ENCODE peak calls at places on chromosomes 6 and 20, in four cellular contexts. Y is left ventricle myocardium inferior, D is small intestine, P is hepatocyte. U is an unnamed sample. For H3K36me3, the result is how much of the 10 kb centered on the place peaks cover.

GRCh38 chr6:74705451-74705850 is 500.4 kb downstream of the COL12A1 start:
- DNase-seq in Y (no peak), D (no peak), P (no peak), U (no peak)

GRCh38 chr20:61685462-61685861 is 380.2 kb downstream of the TAF4 start:
- DNase-seq in Y (no peak), D (no peak), P (no peak), U (no peak)

GRCh38 chr6:134372603-134373281 is 54.8 kb upstream of the SGK1 start:
- DNase-seq in Y (peak), D (peak), P (peak), U (no peak)

GRCh38 chr6:27178001-27178730 is 69.3 kb upstream of the PRSS16 start:
- DNase-seq in Y (peak), D (peak), P (peak), U (no peak)

GRCh38 chr6:46555129-46555528 is 63.9 kb upstream of the RCAN2 start:
- DNase-seq in Y (no peak), D (no peak), P (no peak), U (no peak)

GRCh38 chr6:108068618-108069017 is 5.9 kb downstream of the OSTM1 start:
- DNase-seq in Y (no peak), D (peak), P (no peak), U (no peak)

GRCh38 chr6:47168176-47168575 is 126.0 kb upstream of the ADGRF1 start:
- DNase-seq in Y (peak), D (no peak), P (peak), U (no peak)

GRCh38 chr6:146289816-146290588 is 253.6 kb upstream of the RAB32 start:
- DNase-seq in Y (no peak), D (no peak), P (peak), U (no peak)

GRCh38 chr6:33304216-33304615 is 5.5 kb upstream of the RGL2 start:
- DNase-seq in Y (no peak), D (no peak), P (no peak), U (no peak)

GRCh38 chr20:62822788-62823651 is 6.2 kb downstream of the COL9A3 start:
- DNase-seq in Y (no peak), D (peak), P (peak), U (no peak)

GRCh38 chr6:45423111-45423900 is 45.6 kb upstream of the SUPT3H start:
- DNase-seq in Y (peak), D (no peak), P (peak), U (peak)

GRCh38 chr20:22430154-22430745 is 154.1 kb downstream of the FOXA2 start:
- DNase-seq in Y (no peak), D (no peak), P (peak), U (no peak)

GRCh38 chr6:36333889-36334288 is 2.8 kb downstream of the BNIP5 start:
- DNase-seq in Y (no peak), D (no peak), P (no peak), U (no peak)

GRCh38 chr20:36153754-36154695 is 515 bp upstream of the EPB41L1 start:
- DNase-seq in Y (peak), D (peak), P (peak), U (peak)

GRCh38 chr6:4358414-4359107 is 223.2 kb upstream of the ECI2 start:
- DNase-seq in Y (peak), D (peak), P (peak), U (peak)

GRCh38 chr6:16494781-16495180 is 256.4 kb downstream of the GMPR start:
- DNase-seq in Y (no peak), D (no peak), P (no peak), U (no peak)

GRCh38 chr20:39862613-39863012 is 826.4 kb downstream of the MAFB start:
- DNase-seq in Y (no peak), D (no peak), P (no peak), U (no peak)

GRCh38 chr20:48703107-48703506 is 124.7 kb downstream of the PREX1 start:
- DNase-seq in Y (peak), D (no peak), P (no peak), U (peak)

GRCh38 chr20:38536310-38536709 is 44.7 kb upstream of the ADIG start:
- DNase-seq in Y (no peak), D (no peak), P (no peak), U (no peak)

GRCh38 chr6:17032595-17033591 is 69.0 kb upstream of the STMND1 start:
- DNase-seq in Y (peak), D (peak), P (peak), U (no peak)

GRCh38 chr20:57437267-57437666 is 46.1 kb downstream of the RBM38 start:
- DNase-seq in Y (no peak), D (no peak), P (no peak), U (no peak)

GRCh38 chr6:115137910-115138309 is 795.1 kb upstream of the HS3ST5 start:
- DNase-seq in Y (no peak), D (no peak), P (no peak), U (no peak)

GRCh38 chr6:51108563-51109234 is 290.0 kb downstream of the TFAP2B start:
- DNase-seq in Y (no peak), D (no peak), P (no peak), U (no peak)

GRCh38 chr6:124676033-124676432 is 286.2 kb upstream of the RNF217 start:
- DNase-seq in Y (no peak), D (no peak), P (no peak), U (no peak)

GRCh38 chr20:32052792-32053362 is 835 bp downstream of the HCK start:
- DNase-seq in Y (peak), D (no peak), P (no peak), U (peak)

GRCh38 chr6:52877168-52877567 is 32.3 kb downstream of the GSTA3 start:
- DNase-seq in Y (no peak), D (no peak), P (peak), U (no peak)

GRCh38 chr6:52876056-52876787 is 33.3 kb downstream of the GSTA3 start:
- DNase-seq in Y (no peak), D (peak), P (peak), U (no peak)

GRCh38 chr6:52877786-52878185 is 31.7 kb downstream of the GSTA3 start:
- DNase-seq in Y (no peak), D (peak), P (no peak), U (no peak)

GRCh38 chr6:52881996-52882841 is 27.3 kb downstream of the GSTA3 start:
- DNase-seq in Y (peak), D (peak), P (peak), U (peak)

GRCh38 chr6:52881662-52881995 is 27.9 kb downstream of the GSTA3 start:
- DNase-seq in Y (no peak), D (no peak), P (no peak), U (no peak)
- H3K4me3 ChIP-seq in Y (peak), D (no peak), P (no peak), U (peak)

GRCh38 chr6:147888374-147888773 is 379.9 kb downstream of the SAMD5 start:
- DNase-seq in Y (no peak), D (no peak), P (no peak), U (no peak)
- H3K36me3 ChIP-seq in Y (under half), D (under half), P (under half), U (under half)

GRCh38 chr6:70222350-70222749 is 80.5 kb downstream of the COL9A1 start:
- DNase-seq in Y (no peak), D (no peak), P (no peak), U (no peak)
- H3K4me3 ChIP-seq in Y (no peak), D (no peak), P (no peak), U (no peak)

DNA sequence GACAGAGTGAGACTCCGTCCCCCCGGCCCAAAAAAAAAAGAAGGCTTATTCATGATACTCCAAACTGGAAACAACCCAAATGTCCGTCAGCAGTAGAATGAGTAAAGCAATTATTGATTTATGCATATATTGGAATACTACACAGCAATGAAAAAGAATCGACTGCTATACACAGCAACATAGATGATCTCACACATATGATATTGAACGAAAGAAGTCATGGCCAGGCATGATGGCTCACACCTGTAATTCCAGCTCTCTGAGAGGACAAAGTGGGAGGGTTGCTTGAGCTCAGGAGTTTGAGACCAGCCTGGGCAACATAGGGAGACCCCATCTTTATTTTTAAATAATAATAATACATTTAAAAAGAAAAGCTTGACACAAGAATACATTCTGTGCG is 28.5 kb downstream of the BCAS4 start:
- DNase-seq in Y (no peak), D (no peak), P (no peak), U (no peak)
- H3K36me3 ChIP-seq in Y (under half), D (under half), P (under half), U (under half)

GRCh38 chr6:169579712-169580111 is 122.1 kb downstream of the WDR27 start:
- DNase-seq in Y (no peak), D (no peak), P (no peak), U (no peak)

GRCh38 chr6:169575365-169575764 is 126.5 kb downstream of the WDR27 start:
- DNase-seq in Y (no peak), D (no peak), P (no peak), U (no peak)

GRCh38 chr6:169577974-169578373 is 123.9 kb downstream of the WDR27 start:
- DNase-seq in Y (no peak), D (no peak), P (no peak), U (no peak)

GRCh38 chr6:169574420-169574819 is 127.4 kb downstream of the WDR27 start:
- DNase-seq in Y (no peak), D (no peak), P (no peak), U (no peak)

DNA sequence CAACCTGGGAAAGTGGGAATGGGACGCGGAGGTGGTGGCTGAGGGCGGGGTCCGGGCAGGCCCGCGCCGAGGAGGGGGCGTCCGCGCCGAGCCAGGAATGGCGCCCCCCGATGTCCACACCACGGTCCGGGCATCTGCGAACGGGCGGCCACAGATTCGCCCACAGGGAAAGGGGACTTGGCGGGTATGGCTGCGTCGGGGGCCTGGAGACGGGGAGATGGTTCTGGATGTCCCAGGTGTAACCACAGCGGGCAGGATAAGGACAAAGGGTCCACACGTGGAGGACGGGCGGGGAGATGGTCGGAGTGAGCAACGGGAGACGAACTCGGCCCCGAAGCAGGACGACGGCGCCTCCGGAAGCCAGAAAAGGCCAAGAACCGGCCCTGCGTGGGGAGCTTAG is 124.6 kb downstream of the WDR27 start:
- DNase-seq in Y (no peak), D (no peak), P (no peak), U (no peak)
- H3K4me3 ChIP-seq in Y (peak), D (no peak), P (no peak), U (no peak)

DNA sequence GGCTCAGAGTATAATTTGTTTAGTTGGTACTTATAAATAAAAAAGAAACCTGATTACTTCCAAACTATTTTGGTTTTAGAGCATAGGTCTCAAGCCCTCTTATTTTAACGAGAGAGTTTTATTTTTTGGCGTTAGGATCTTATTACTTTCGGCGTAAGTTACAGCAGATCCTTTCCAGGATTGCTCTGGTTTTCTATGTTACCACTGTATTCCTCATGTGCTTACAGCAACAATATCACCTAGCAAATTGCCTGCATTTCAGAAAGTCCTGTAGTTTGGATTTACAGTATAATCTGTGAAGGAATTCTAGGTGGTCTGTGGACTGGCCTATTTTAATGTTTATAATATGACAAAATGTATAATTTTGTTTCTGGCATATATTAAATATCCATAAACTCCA is 54.1 kb downstream of the TRMT11 start:
- DNase-seq in Y (no peak), D (no peak), P (no peak), U (no peak)
- H3K36me3 ChIP-seq in Y (under half), D (under half), P (under half), U (under half)

GRCh38 chr20:47354388-47354709 is 2.1 kb downstream of the ZMYND8 start:
- DNase-seq in Y (no peak), D (no peak), P (no peak), U (no peak)
- H3K4me3 ChIP-seq in Y (peak), D (no peak), P (peak), U (peak)